ENCODE peak calls at places on chromosomes 7 and 10, in six cellular contexts. M is left ventricle myocardium inferior, D is PC-3, N is left lung, B is kidney, K is AG10803. C is an unnamed sample.

GRCh38 chr7:102064361-102065025 is 222.2 kb upstream of the SH2B2 start:
- DNase-seq in M (peak; percentile 52), D (peak; percentile 60), N (peak; percentile 51), B (peak; percentile 82), K (no peak), C (peak; percentile 82)

GRCh38 chr10:122519144-122519543 is 41.4 kb upstream of the DMBT1 start:
- DNase-seq in M (no peak), D (no peak), N (no peak), B (no peak), K (no peak), C (no peak)

GRCh38 chr10:133456041-133456951 is 2.6 kb downstream of the SCART1 start:
- DNase-seq in M (peak; percentile 10), D (no peak), N (no peak), B (peak; percentile 56), K (no peak), C (no peak)

GRCh38 chr7:100053201-100053600 is 3.6 kb downstream of the ZSCAN21 start:
- DNase-seq in M (no peak), D (peak; percentile 85), N (no peak), B (peak; percentile 9), K (peak; percentile 72), C (peak; percentile 92)

GRCh38 chr7:107946451-107946850 is 55.5 kb downstream of the DLD start:
- DNase-seq in M (no peak), D (no peak), N (no peak), B (no peak), K (peak; percentile 52), C (peak; percentile 45)

GRCh38 chr10:21953585-21954057 is 49.9 kb downstream of the DNAJC1 start:
- DNase-seq in M (no peak), D (peak; percentile 43), N (no peak), B (no peak), K (peak; percentile 58), C (peak; percentile 73)

GRCh38 chr7:68770649-68771048 is 827.6 kb upstream of the AUTS2 start:
- DNase-seq in M (peak; percentile 69), D (no peak), N (no peak), B (peak; percentile 71), K (no peak), C (no peak)

GRCh38 chr7:30548762-30549344 is 44.2 kb upstream of the GGCT start:
- DNase-seq in M (peak; percentile 41), D (peak; percentile 84), N (peak; percentile 67), B (no peak), K (peak; percentile 60), C (peak; percentile 83)

GRCh38 chr10:124614003-124614659 is 130.0 kb downstream of the FAM53B start:
- DNase-seq in M (no peak), D (no peak), N (no peak), B (no peak), K (no peak), C (no peak)

GRCh38 chr10:3482200-3482993 is 302.6 kb downstream of the KLF6 start:
- DNase-seq in M (no peak), D (peak; percentile 86), N (peak; percentile 45), B (no peak), K (peak; percentile 86), C (peak; percentile 99)

GRCh38 chr10:130137077-130137448 is 872 bp downstream of the GLRX3 start:
- DNase-seq in M (no peak), D (peak; percentile 17), N (no peak), B (no peak), K (peak; percentile 31), C (peak; percentile 31)

GRCh38 chr7:46909601-46910051 is 672.3 kb downstream of the TNS3 start:
- DNase-seq in M (no peak), D (peak; percentile 75), N (no peak), B (no peak), K (peak; percentile 91), C (peak; percentile 82)

GRCh38 chr7:107879400-107880035 is 11.5 kb upstream of the DLD start:
- DNase-seq in M (no peak), D (peak; percentile 70), N (no peak), B (no peak), K (peak; percentile 58), C (peak; percentile 72)

GRCh38 chr7:711093-711966 is 15.2 kb upstream of the DNAAF5 start:
- DNase-seq in M (no peak), D (no peak), N (peak; percentile 29), B (peak; percentile 75), K (no peak), C (no peak)

GRCh38 chr7:107989618-107990373 is 13.2 kb downstream of the LAMB1 start:
- DNase-seq in M (no peak), D (no peak), N (no peak), B (no peak), K (peak; percentile 76), C (no peak)

GRCh38 chr7:18995811-18996400 is 121.5 kb downstream of the TWIST1 start:
- DNase-seq in M (no peak), D (no peak), N (no peak), B (no peak), K (no peak), C (no peak)

GRCh38 chr7:137801003-137801402 is 45.8 kb downstream of the DGKI start:
- DNase-seq in M (no peak), D (peak; percentile 28), N (no peak), B (no peak), K (peak; percentile 16), C (peak; percentile 66)

GRCh38 chr7:96901822-96902412 is 103.4 kb upstream of the DLX6 start:
- DNase-seq in M (no peak), D (peak; percentile 92), N (no peak), B (no peak), K (no peak), C (peak; percentile 70)

GRCh38 chr10:103470755-103471653 is 8.0 kb downstream of the CALHM3 start:
- DNase-seq in M (no peak), D (peak; percentile 42), N (peak; percentile 65), B (no peak), K (no peak), C (no peak)

GRCh38 chr7:120394595-120394994 is 121.6 kb downstream of the KCND2 start:
- DNase-seq in M (no peak), D (no peak), N (no peak), B (no peak), K (no peak), C (no peak)

GRCh38 chr7:1819258-1819841 is 149.3 kb downstream of the ELFN1 start:
- DNase-seq in M (no peak), D (no peak), N (no peak), B (peak; percentile 46), K (no peak), C (no peak)

GRCh38 chr10:70974351-70974901 is 86.1 kb upstream of the PCBD1 start:
- DNase-seq in M (no peak), D (peak; percentile 78), N (no peak), B (peak; percentile 40), K (peak; percentile 15), C (peak; percentile 48)

GRCh38 chr10:13528138-13528874 is 508 bp downstream of the BEND7 start:
- DNase-seq in M (peak; percentile 22), D (no peak), N (no peak), B (no peak), K (peak; percentile 5), C (peak; percentile 18)
- H3K4me3 ChIP-seq in M (peak overlapping the region; percentile 83), D (peak overlapping the region; percentile 69), N (peak overlapping the region; percentile 27), B (peak overlapping the region; percentile 68), K (peak overlapping the region; percentile 62), C (peak overlapping the region; percentile 35)

GRCh38 chr7:43584200-43584586 is 1.3 kb downstream of the STK17A start:
- DNase-seq in M (no peak), D (peak; percentile 61), N (no peak), B (no peak), K (peak; percentile 88), C (peak; percentile 87)

GRCh38 chr7:43582503-43583423 is at the start of gene STK17A:
- DNase-seq in M (peak; percentile 92), D (peak; percentile 92), N (peak; percentile 94), B (peak; percentile 97), K (peak; percentile 87), C (peak; percentile 95)

GRCh38 chr7:43585521-43585920 is 2.6 kb downstream of the STK17A start:
- DNase-seq in M (no peak), D (peak; percentile 37), N (no peak), B (no peak), K (peak; percentile 81), C (peak; percentile 88)

GRCh38 chr7:43586251-43586900 is 3.5 kb downstream of the STK17A start:
- DNase-seq in M (no peak), D (peak; percentile 86), N (no peak), B (no peak), K (peak; percentile 51), C (peak; percentile 87)

GRCh38 chr7:43583424-43584199 is 704 bp downstream of the STK17A start:
- DNase-seq in M (peak; percentile 82), D (peak; percentile 50), N (peak; percentile 78), B (peak; percentile 89), K (peak; percentile 58), C (peak; percentile 56)
- TF ChIP-seq CTCF in M (no peak), D (no peak), N (no peak), B (no peak), K (peak; percentile 16), C (peak; percentile 5)

GRCh38 chr7:128701062-128701785 is 29.1 kb downstream of the GARIN1A start:
- DNase-seq in M (no peak), D (peak; percentile 60), N (no peak), B (no peak), K (no peak), C (peak; percentile 75)

GRCh38 chr7:128694742-128695141 is 22.6 kb downstream of the GARIN1A start:
- DNase-seq in M (no peak), D (no peak), N (no peak), B (no peak), K (no peak), C (no peak)

GRCh38 chr7:128699196-128699712 is 27.2 kb downstream of the GARIN1A start:
- DNase-seq in M (no peak), D (no peak), N (no peak), B (no peak), K (no peak), C (peak; percentile 16)

GRCh38 chr7:128699895-128700294 is 27.8 kb downstream of the GARIN1A start:
- DNase-seq in M (no peak), D (no peak), N (no peak), B (no peak), K (no peak), C (no peak)

DNA sequence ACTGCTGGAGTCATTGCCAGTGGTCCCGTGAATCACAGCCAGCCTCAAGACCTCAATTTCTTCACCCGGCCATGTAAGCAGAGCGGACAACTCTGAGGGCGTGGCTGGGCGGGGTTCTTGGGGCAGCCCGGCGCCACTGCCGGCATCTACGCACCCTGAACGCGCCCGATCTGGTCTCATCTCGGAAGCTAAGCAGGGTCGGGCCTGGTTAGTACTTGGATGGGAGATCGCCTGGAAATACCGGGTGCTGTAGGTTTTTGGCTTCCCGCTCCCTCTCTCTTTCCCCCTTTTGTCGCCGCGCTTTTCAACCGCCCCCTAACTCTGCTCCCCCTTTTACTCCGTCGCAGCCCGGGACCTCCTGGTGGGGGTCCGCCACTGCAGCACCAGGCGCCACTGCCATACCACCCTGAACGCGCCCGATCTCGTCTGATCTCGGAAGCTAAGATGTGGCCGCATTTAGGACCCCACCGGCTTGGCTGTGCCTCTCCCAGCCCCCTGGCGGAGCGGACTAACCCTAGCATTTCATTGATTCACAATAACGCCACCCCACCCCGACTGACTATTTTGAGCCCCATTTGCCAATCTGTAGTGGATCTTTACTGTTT is 25.3 kb downstream of the GARIN1A start:
- DNase-seq in M (peak; percentile 26), D (no peak), N (peak; percentile 43), B (peak; percentile 75), K (peak; percentile 72), C (peak; percentile 75)
- H3K4me3 ChIP-seq in M (peak overlapping the region; percentile 59), D (no peak overlapping the region), N (peak overlapping the region; percentile 7), B (no peak overlapping the region), K (peak overlapping the region; percentile 64), C (peak overlapping the region; percentile 16)

DNA sequence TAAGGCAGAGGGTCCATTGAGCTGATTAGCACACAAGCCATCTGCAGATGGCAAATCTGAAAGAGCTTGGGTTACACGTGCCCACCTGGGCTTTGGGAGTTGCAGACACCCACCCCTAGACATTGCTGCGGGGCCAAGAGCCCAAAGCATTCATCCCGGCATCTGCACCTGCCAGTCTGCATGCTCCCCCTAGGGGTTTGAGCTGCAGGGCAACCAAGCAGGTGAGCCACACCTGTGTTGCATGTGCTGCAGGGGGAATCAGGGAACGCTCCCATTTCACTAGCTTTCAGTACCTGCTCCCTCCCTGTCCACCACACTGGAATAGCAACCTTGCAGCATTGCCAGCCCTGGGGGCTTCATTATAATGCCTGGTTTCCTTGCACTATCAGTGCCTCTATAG is 21.1 kb downstream of the C7orf33 start:
- DNase-seq in M (no peak), D (no peak), N (no peak), B (no peak), K (no peak), C (no peak)
- TF ChIP-seq CTCF in M (no peak), D (peak; percentile 14), N (no peak), B (no peak), K (no peak), C (no peak)